ENCODE peak calls at places on chromosomes 2 and 18, in four cellular contexts. One of them, this sample, is unnamed.

GRCh38 chr2:113138428-113139322 is 11.3 kb downstream of the IL1RN start:
- DNase-seq in GM12865: peak
- DNase-seq in WTC11: no peak
- DNase-seq in thoracic aorta: no peak
- DNase-seq in this sample: peak

GRCh38 chr2:157751462-157752058 is 122.9 kb upstream of the ACVR1C start:
- DNase-seq in GM12865: peak
- DNase-seq in WTC11: peak
- DNase-seq in thoracic aorta: no peak
- DNase-seq in this sample: no peak

GRCh38 chr2:65749549-65749948 is 317.1 kb upstream of the SPRED2 start:
- DNase-seq in GM12865: no peak
- DNase-seq in WTC11: no peak
- DNase-seq in thoracic aorta: no peak
- DNase-seq in this sample: no peak

GRCh38 chr2:154386186-154386585 is 312.3 kb upstream of the KCNJ3 start:
- DNase-seq in GM12865: peak
- DNase-seq in WTC11: no peak
- DNase-seq in thoracic aorta: no peak
- DNase-seq in this sample: no peak

GRCh38 chr18:56107821-56108485 is 520.0 kb upstream of the TCF4 start:
- DNase-seq in GM12865: no peak
- DNase-seq in WTC11: no peak
- DNase-seq in thoracic aorta: no peak
- DNase-seq in this sample: no peak

GRCh38 chr2:10065683-10066055 is 14.5 kb downstream of the CYS1 start:
- DNase-seq in GM12865: no peak
- DNase-seq in WTC11: no peak
- DNase-seq in thoracic aorta: no peak
- DNase-seq in this sample: no peak

GRCh38 chr2:121596221-121597080 is 52.8 kb downstream of the CLASP1 start:
- DNase-seq in GM12865: peak
- DNase-seq in WTC11: no peak
- DNase-seq in thoracic aorta: no peak
- DNase-seq in this sample: no peak

GRCh38 chr2:12918841-12919445 is 202.2 kb downstream of the TRIB2 start:
- DNase-seq in GM12865: no peak
- DNase-seq in WTC11: no peak
- DNase-seq in thoracic aorta: no peak
- DNase-seq in this sample: no peak

GRCh38 chr2:36704475-36705150 is 8.1 kb downstream of the VIT start:
- DNase-seq in GM12865: no peak
- DNase-seq in WTC11: no peak
- DNase-seq in thoracic aorta: no peak
- DNase-seq in this sample: no peak

GRCh38 chr2:8452979-8453903 is 228.6 kb upstream of the ID2 start:
- DNase-seq in GM12865: no peak
- DNase-seq in WTC11: no peak
- DNase-seq in thoracic aorta: no peak
- DNase-seq in this sample: peak

GRCh38 chr2:78418041-78418440 is 607.5 kb upstream of the REG3G start:
- DNase-seq in GM12865: no peak
- DNase-seq in WTC11: no peak
- DNase-seq in thoracic aorta: no peak
- DNase-seq in this sample: no peak

GRCh38 chr2:189113963-189114362 is 65.6 kb downstream of the COL5A2 start:
- DNase-seq in GM12865: no peak
- DNase-seq in WTC11: no peak
- DNase-seq in thoracic aorta: no peak
- DNase-seq in this sample: no peak

GRCh38 chr18:46536215-46536874 is 120.7 kb downstream of the LOXHD1 start:
- DNase-seq in GM12865: no peak
- DNase-seq in WTC11: no peak
- DNase-seq in thoracic aorta: no peak
- DNase-seq in this sample: no peak

GRCh38 chr18:22283397-22283796 is 114.0 kb downstream of the GATA6 start:
- DNase-seq in GM12865: no peak
- DNase-seq in WTC11: no peak
- DNase-seq in thoracic aorta: no peak
- DNase-seq in this sample: no peak

GRCh38 chr2:170122883-170123547 is 54.9 kb upstream of the MYO3B start:
- DNase-seq in GM12865: no peak
- DNase-seq in WTC11: no peak
- DNase-seq in thoracic aorta: no peak
- DNase-seq in this sample: no peak

GRCh38 chr2:96811916-96812315 is 4.2 kb upstream of the CNNM3 start:
- DNase-seq in GM12865: no peak
- DNase-seq in WTC11: no peak
- DNase-seq in thoracic aorta: no peak
- DNase-seq in this sample: no peak

GRCh38 chr2:98175811-98176210 is 88.8 kb downstream of the VWA3B start:
- DNase-seq in GM12865: peak
- DNase-seq in WTC11: peak
- DNase-seq in thoracic aorta: no peak
- DNase-seq in this sample: no peak

GRCh38 chr2:26542676-26543505 is 65.0 kb upstream of the OTOF start:
- DNase-seq in GM12865: no peak
- DNase-seq in WTC11: no peak
- DNase-seq in thoracic aorta: no peak
- DNase-seq in this sample: peak

GRCh38 chr2:240284503-240285259 is 144.2 kb upstream of the OTOS start:
- DNase-seq in GM12865: no peak
- DNase-seq in WTC11: no peak
- DNase-seq in thoracic aorta: no peak
- DNase-seq in this sample: no peak

GRCh38 chr2:231399853-231400667 is 4.5 kb downstream of the B3GNT7 start:
- DNase-seq in GM12865: no peak
- DNase-seq in WTC11: no peak
- DNase-seq in thoracic aorta: no peak
- DNase-seq in this sample: no peak

GRCh38 chr2:45987856-45988255 is 309.4 kb upstream of the EPAS1 start:
- DNase-seq in GM12865: no peak
- DNase-seq in WTC11: no peak
- DNase-seq in thoracic aorta: no peak
- DNase-seq in this sample: no peak

GRCh38 chr2:101160454-101160853 is 9.3 kb upstream of the TBC1D8 start:
- DNase-seq in GM12865: no peak
- DNase-seq in WTC11: no peak
- DNase-seq in thoracic aorta: no peak
- DNase-seq in this sample: no peak

GRCh38 chr2:113791697-113792590 is 35.5 kb upstream of the SLC35F5 start:
- DNase-seq in GM12865: peak
- DNase-seq in WTC11: no peak
- DNase-seq in thoracic aorta: no peak
- DNase-seq in this sample: no peak

GRCh38 chr2:201360256-201360655 is 3.1 kb upstream of the FLACC1 start:
- DNase-seq in GM12865: no peak
- DNase-seq in WTC11: no peak
- DNase-seq in thoracic aorta: no peak
- DNase-seq in this sample: no peak

GRCh38 chr2:160292225-160292624 is 92.2 kb upstream of the ITGB6 start:
- DNase-seq in GM12865: no peak
- DNase-seq in WTC11: no peak
- DNase-seq in thoracic aorta: no peak
- DNase-seq in this sample: no peak
- TF ChIP-seq CTCF in GM12865: no peak
- TF ChIP-seq CTCF in WTC11: no peak
- TF ChIP-seq CTCF in thoracic aorta: no peak
- TF ChIP-seq CTCF in this sample: no peak

DNA sequence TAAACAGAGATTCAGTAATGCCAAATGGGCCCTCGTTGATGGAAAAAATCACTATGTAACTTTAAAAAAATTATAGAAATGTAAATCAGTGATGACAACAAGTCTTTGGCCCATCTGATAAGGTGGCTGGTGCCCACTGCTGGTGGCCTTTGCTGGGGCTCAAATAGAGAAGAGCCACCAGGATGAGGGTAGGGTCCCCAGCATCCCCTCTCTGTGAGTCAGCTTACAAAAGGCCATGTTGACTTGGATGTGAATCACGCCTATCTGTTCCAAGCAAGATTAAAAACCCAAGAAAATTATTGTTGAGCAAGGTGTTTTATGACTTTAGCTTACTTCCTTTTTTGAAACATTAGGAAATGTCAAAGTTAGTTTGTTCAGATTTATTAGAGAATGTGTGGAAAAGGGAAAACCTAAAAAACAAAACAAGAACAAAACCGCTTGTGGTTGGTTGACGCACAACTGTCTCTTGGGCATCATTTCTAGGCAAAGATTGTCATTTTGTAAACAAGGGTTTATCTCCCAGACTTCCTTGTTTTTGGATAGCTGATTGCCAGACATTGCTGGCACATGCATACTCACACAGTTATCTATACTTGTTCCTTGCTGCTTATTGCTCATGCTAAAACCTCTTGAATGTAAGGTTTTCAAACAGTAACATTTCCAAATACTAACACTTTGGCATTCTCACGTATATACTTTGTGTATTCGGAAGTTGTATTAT is 53.7 kb upstream of the ZNF396 start:
- DNase-seq in GM12865: no peak
- DNase-seq in WTC11: no peak
- DNase-seq in thoracic aorta: no peak
- DNase-seq in this sample: no peak
- TF ChIP-seq CTCF in GM12865: no peak
- TF ChIP-seq CTCF in WTC11: no peak
- TF ChIP-seq CTCF in thoracic aorta: no peak
- TF ChIP-seq CTCF in this sample: no peak

DNA sequence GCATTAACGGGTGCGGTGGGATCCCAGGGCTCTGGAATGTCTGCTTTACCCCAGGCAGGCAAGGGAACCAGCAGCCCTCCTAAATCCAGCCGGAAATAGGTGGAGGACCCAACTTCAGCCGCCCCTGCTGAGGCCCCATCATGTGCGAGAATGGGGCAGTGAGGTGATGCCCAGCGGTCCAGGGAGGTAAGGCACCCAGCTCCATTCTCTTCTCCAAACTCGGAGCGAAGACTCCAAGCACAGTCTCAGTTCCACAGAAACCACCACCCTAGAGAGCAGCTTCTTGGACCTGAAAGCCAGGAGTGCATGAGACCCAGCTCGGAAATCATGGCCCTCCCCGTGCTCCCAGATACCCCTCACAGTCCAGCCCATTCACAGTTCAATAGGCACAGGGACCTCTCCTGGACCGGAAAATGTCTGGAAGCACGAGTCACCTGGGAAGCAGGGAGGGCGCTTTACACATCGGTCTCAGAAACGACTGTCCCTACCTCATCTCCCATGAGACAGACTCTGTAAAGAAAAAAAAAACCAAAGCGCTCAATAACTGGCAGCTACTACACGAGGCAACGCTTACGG is 2.1 kb downstream of the SDC1 start:
- DNase-seq in GM12865: no peak
- DNase-seq in WTC11: no peak
- DNase-seq in thoracic aorta: no peak
- DNase-seq in this sample: no peak
- TF ChIP-seq CTCF in GM12865: no peak
- TF ChIP-seq CTCF in WTC11: no peak
- TF ChIP-seq CTCF in thoracic aorta: no peak
- TF ChIP-seq CTCF in this sample: no peak

DNA sequence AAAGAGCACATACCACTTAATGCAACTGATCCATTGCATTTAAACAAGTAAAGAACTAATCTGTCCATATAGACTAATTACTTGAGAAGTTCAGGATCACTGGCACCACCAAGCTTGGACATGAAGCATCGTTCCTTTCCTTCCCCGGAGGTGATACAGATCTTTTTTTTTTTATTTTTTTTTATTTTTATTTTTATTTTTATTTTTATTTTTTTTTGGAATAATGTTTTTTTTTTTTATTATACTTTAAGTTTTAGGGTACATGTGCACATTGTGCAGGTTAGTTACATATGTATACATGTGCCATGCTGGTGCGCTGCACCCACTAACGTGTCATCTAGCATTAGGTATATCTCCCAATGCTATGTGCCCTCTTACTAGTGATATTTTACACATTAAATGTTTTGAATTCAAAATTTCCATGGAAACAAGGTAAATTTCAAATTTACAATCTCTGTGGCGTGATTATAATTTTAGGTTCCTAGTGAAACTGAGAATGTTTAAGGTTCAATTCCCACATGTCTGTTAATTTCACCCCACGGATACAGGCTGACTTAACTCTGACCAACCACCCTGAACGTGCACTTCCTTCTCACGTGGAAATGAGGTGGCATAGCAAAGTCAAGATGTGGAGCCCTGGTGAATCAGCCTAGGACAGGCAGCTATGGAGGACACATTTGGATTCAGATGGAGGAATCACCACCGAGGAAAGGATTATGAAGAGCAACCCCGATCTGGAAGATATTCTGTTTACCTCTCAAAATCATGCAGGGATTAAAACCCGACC is 101.6 kb upstream of the THOC1 start:
- DNase-seq in GM12865: no peak
- DNase-seq in WTC11: no peak
- DNase-seq in thoracic aorta: no peak
- DNase-seq in this sample: no peak
- TF ChIP-seq CTCF in GM12865: no peak
- TF ChIP-seq CTCF in WTC11: no peak
- TF ChIP-seq CTCF in thoracic aorta: no peak
- TF ChIP-seq CTCF in this sample: no peak

GRCh38 chr2:102872388-102872787 is 110.6 kb downstream of the TMEM182 start:
- DNase-seq in GM12865: no peak
- DNase-seq in WTC11: no peak
- DNase-seq in thoracic aorta: no peak
- DNase-seq in this sample: no peak
- TF ChIP-seq CTCF in GM12865: no peak
- TF ChIP-seq CTCF in WTC11: no peak
- TF ChIP-seq CTCF in thoracic aorta: no peak
- TF ChIP-seq CTCF in this sample: no peak

GRCh38 chr18:44805643-44806042 is 125.0 kb downstream of the SETBP1 start:
- DNase-seq in GM12865: no peak
- DNase-seq in WTC11: no peak
- DNase-seq in thoracic aorta: no peak
- DNase-seq in this sample: no peak
- TF ChIP-seq CTCF in GM12865: no peak
- TF ChIP-seq CTCF in WTC11: no peak
- TF ChIP-seq CTCF in thoracic aorta: no peak
- TF ChIP-seq CTCF in this sample: no peak

DNA sequence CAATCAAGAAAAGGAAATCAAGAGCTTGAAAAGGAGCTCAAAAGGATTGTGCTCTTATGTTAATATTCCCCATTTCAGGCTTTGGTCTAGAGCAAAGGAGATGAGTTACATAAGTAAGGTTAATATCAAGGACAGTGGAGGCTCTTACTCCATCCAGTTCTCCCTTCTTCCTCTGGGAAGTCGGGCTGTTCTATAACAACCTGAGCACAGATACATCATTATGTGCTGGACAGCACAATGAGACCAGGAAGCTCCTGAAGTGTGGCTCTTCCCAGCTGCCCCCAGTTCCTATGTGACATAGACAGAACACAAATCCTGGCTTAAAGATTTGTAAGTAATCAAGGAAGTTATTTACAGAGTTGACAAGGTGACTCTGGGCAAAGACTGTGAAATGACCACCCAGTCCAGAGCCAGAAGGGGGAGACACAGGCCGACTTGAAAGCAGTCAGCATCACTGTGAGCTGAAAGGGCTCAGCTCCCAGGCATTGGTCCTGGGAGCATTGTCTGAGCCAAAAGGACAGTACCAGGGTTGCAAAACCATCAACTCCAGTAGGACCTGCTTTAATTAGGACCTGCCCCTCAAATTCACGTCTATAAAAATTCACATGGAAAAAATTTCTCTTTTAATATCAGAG is 917.6 kb upstream of the ACVR2A start:
- DNase-seq in GM12865: peak
- DNase-seq in WTC11: peak
- DNase-seq in thoracic aorta: no peak
- DNase-seq in this sample: peak
- TF ChIP-seq CTCF in GM12865: peak
- TF ChIP-seq CTCF in WTC11: no peak
- TF ChIP-seq CTCF in thoracic aorta: no peak
- TF ChIP-seq CTCF in this sample: no peak

GRCh38 chr2:133627741-133628140 is 59.5 kb upstream of the NCKAP5 start:
- DNase-seq in GM12865: no peak
- DNase-seq in WTC11: no peak
- DNase-seq in thoracic aorta: no peak
- DNase-seq in this sample: no peak
- TF ChIP-seq CTCF in GM12865: no peak
- TF ChIP-seq CTCF in WTC11: no peak
- TF ChIP-seq CTCF in thoracic aorta: no peak
- TF ChIP-seq CTCF in this sample: no peak

This sample was measured in mucosa of descending colon.